ENCODE peak calls at places on chromosomes 1 and 21, in eight cellular contexts. One of them, this sample, is unnamed.

GRCh38 chr1:93811646-93812045 is 67.4 kb downstream of the DNTTIP2 start:
- DNase-seq in nucleus accumbens: no peak
- DNase-seq in stimulated activated CD8-positive, alpha-beta memory T cell treated with anti-CD3 and anti-CD28 coated beads, Interleukin-4, amount 100 ng/mL, for 4 hours: no peak
- DNase-seq in central memory CD4-positive, alpha-beta T cell: no peak
- DNase-seq in NT2/D1: no peak
- DNase-seq in Calu3: no peak
- DNase-seq in fibroblast of pulmonary artery: no peak
- DNase-seq in thoracic aorta: no peak
- DNase-seq in this sample: no peak

GRCh38 chr21:37914211-37914900 is 1.9 kb downstream of the KCNJ6 start:
- DNase-seq in nucleus accumbens: no peak
- DNase-seq in stimulated activated CD8-positive, alpha-beta memory T cell treated with anti-CD3 and anti-CD28 coated beads, Interleukin-4, amount 100 ng/mL, for 4 hours: no peak
- DNase-seq in central memory CD4-positive, alpha-beta T cell: no peak
- DNase-seq in NT2/D1: peak; percentile 58
- DNase-seq in Calu3: no peak
- DNase-seq in fibroblast of pulmonary artery: peak; percentile 15
- DNase-seq in thoracic aorta: no peak
- DNase-seq in this sample: no peak

GRCh38 chr1:39213511-39214002 is 9.1 kb downstream of the MACF1 start:
- DNase-seq in nucleus accumbens: no peak
- DNase-seq in stimulated activated CD8-positive, alpha-beta memory T cell treated with anti-CD3 and anti-CD28 coated beads, Interleukin-4, amount 100 ng/mL, for 4 hours: no peak
- DNase-seq in central memory CD4-positive, alpha-beta T cell: no peak
- DNase-seq in NT2/D1: no peak
- DNase-seq in Calu3: no peak
- DNase-seq in fibroblast of pulmonary artery: peak; percentile 46
- DNase-seq in thoracic aorta: no peak
- DNase-seq in this sample: no peak

GRCh38 chr1:179530352-179530751 is 45.4 kb downstream of the NPHS2 start:
- DNase-seq in nucleus accumbens: no peak
- DNase-seq in stimulated activated CD8-positive, alpha-beta memory T cell treated with anti-CD3 and anti-CD28 coated beads, Interleukin-4, amount 100 ng/mL, for 4 hours: no peak
- DNase-seq in central memory CD4-positive, alpha-beta T cell: no peak
- DNase-seq in NT2/D1: no peak
- DNase-seq in Calu3: no peak
- DNase-seq in fibroblast of pulmonary artery: no peak
- DNase-seq in thoracic aorta: no peak
- DNase-seq in this sample: no peak

GRCh38 chr1:114024049-114024448 is 44.8 kb downstream of the OLFML3 start:
- DNase-seq in nucleus accumbens: no peak
- DNase-seq in stimulated activated CD8-positive, alpha-beta memory T cell treated with anti-CD3 and anti-CD28 coated beads, Interleukin-4, amount 100 ng/mL, for 4 hours: no peak
- DNase-seq in central memory CD4-positive, alpha-beta T cell: no peak
- DNase-seq in NT2/D1: no peak
- DNase-seq in Calu3: no peak
- DNase-seq in fibroblast of pulmonary artery: no peak
- DNase-seq in thoracic aorta: no peak
- DNase-seq in this sample: no peak

GRCh38 chr1:29583727-29584126 is 347.4 kb downstream of the PTPRU start:
- DNase-seq in nucleus accumbens: no peak
- DNase-seq in stimulated activated CD8-positive, alpha-beta memory T cell treated with anti-CD3 and anti-CD28 coated beads, Interleukin-4, amount 100 ng/mL, for 4 hours: no peak
- DNase-seq in central memory CD4-positive, alpha-beta T cell: no peak
- DNase-seq in NT2/D1: no peak
- DNase-seq in Calu3: no peak
- DNase-seq in fibroblast of pulmonary artery: no peak
- DNase-seq in thoracic aorta: no peak
- DNase-seq in this sample: no peak

GRCh38 chr1:160534823-160535605 is 12.0 kb upstream of the SLAMF6 start:
- DNase-seq in nucleus accumbens: no peak
- DNase-seq in stimulated activated CD8-positive, alpha-beta memory T cell treated with anti-CD3 and anti-CD28 coated beads, Interleukin-4, amount 100 ng/mL, for 4 hours: no peak
- DNase-seq in central memory CD4-positive, alpha-beta T cell: no peak
- DNase-seq in NT2/D1: no peak
- DNase-seq in Calu3: no peak
- DNase-seq in fibroblast of pulmonary artery: no peak
- DNase-seq in thoracic aorta: no peak
- DNase-seq in this sample: no peak

GRCh38 chr1:25193151-25193742 is 39.1 kb downstream of the SYF2 start:
- DNase-seq in nucleus accumbens: no peak
- DNase-seq in stimulated activated CD8-positive, alpha-beta memory T cell treated with anti-CD3 and anti-CD28 coated beads, Interleukin-4, amount 100 ng/mL, for 4 hours: no peak
- DNase-seq in central memory CD4-positive, alpha-beta T cell: no peak
- DNase-seq in NT2/D1: no peak
- DNase-seq in Calu3: no peak
- DNase-seq in fibroblast of pulmonary artery: no peak
- DNase-seq in thoracic aorta: no peak
- DNase-seq in this sample: peak; percentile 57

GRCh38 chr1:10074059-10074854 is 41.5 kb downstream of the UBE4B start:
- DNase-seq in nucleus accumbens: no peak
- DNase-seq in stimulated activated CD8-positive, alpha-beta memory T cell treated with anti-CD3 and anti-CD28 coated beads, Interleukin-4, amount 100 ng/mL, for 4 hours: peak; percentile 28
- DNase-seq in central memory CD4-positive, alpha-beta T cell: no peak
- DNase-seq in NT2/D1: no peak
- DNase-seq in Calu3: peak; percentile 3
- DNase-seq in fibroblast of pulmonary artery: peak; percentile 93
- DNase-seq in thoracic aorta: peak; percentile 22
- DNase-seq in this sample: peak; percentile 55

GRCh38 chr1:226690460-226690982 is 48.6 kb downstream of the ITPKB start:
- DNase-seq in nucleus accumbens: no peak
- DNase-seq in stimulated activated CD8-positive, alpha-beta memory T cell treated with anti-CD3 and anti-CD28 coated beads, Interleukin-4, amount 100 ng/mL, for 4 hours: no peak
- DNase-seq in central memory CD4-positive, alpha-beta T cell: peak; percentile 85
- DNase-seq in NT2/D1: no peak
- DNase-seq in Calu3: no peak
- DNase-seq in fibroblast of pulmonary artery: peak; percentile 50
- DNase-seq in thoracic aorta: no peak
- DNase-seq in this sample: no peak

GRCh38 chr1:160261526-160261877 is 847 bp downstream of the DCAF8 start:
- DNase-seq in nucleus accumbens: no peak
- DNase-seq in stimulated activated CD8-positive, alpha-beta memory T cell treated with anti-CD3 and anti-CD28 coated beads, Interleukin-4, amount 100 ng/mL, for 4 hours: peak; percentile 33
- DNase-seq in central memory CD4-positive, alpha-beta T cell: peak; percentile 86
- DNase-seq in NT2/D1: no peak
- DNase-seq in Calu3: peak; percentile 60
- DNase-seq in fibroblast of pulmonary artery: peak; percentile 74
- DNase-seq in thoracic aorta: no peak
- DNase-seq in this sample: peak; percentile 71

GRCh38 chr1:107683198-107683657 is 281.8 kb downstream of the VAV3 start:
- DNase-seq in nucleus accumbens: no peak
- DNase-seq in stimulated activated CD8-positive, alpha-beta memory T cell treated with anti-CD3 and anti-CD28 coated beads, Interleukin-4, amount 100 ng/mL, for 4 hours: no peak
- DNase-seq in central memory CD4-positive, alpha-beta T cell: no peak
- DNase-seq in NT2/D1: no peak
- DNase-seq in Calu3: peak; percentile 58
- DNase-seq in fibroblast of pulmonary artery: no peak
- DNase-seq in thoracic aorta: no peak
- DNase-seq in this sample: peak; percentile 95

GRCh38 chr1:93007941-93008577 is 46.8 kb upstream of the DIPK1A start:
- DNase-seq in nucleus accumbens: no peak
- DNase-seq in stimulated activated CD8-positive, alpha-beta memory T cell treated with anti-CD3 and anti-CD28 coated beads, Interleukin-4, amount 100 ng/mL, for 4 hours: no peak
- DNase-seq in central memory CD4-positive, alpha-beta T cell: no peak
- DNase-seq in NT2/D1: no peak
- DNase-seq in Calu3: no peak
- DNase-seq in fibroblast of pulmonary artery: no peak
- DNase-seq in thoracic aorta: no peak
- DNase-seq in this sample: no peak

GRCh38 chr1:101769520-101769919 is 227.2 kb downstream of the OLFM3 start:
- DNase-seq in nucleus accumbens: no peak
- DNase-seq in stimulated activated CD8-positive, alpha-beta memory T cell treated with anti-CD3 and anti-CD28 coated beads, Interleukin-4, amount 100 ng/mL, for 4 hours: no peak
- DNase-seq in central memory CD4-positive, alpha-beta T cell: no peak
- DNase-seq in NT2/D1: peak; percentile 6
- DNase-seq in Calu3: no peak
- DNase-seq in fibroblast of pulmonary artery: peak; percentile 23
- DNase-seq in thoracic aorta: no peak
- DNase-seq in this sample: peak; percentile 16

GRCh38 chr1:11044086-11044848 is 2.8 kb downstream of the MASP2 start:
- DNase-seq in nucleus accumbens: no peak
- DNase-seq in stimulated activated CD8-positive, alpha-beta memory T cell treated with anti-CD3 and anti-CD28 coated beads, Interleukin-4, amount 100 ng/mL, for 4 hours: no peak
- DNase-seq in central memory CD4-positive, alpha-beta T cell: no peak
- DNase-seq in NT2/D1: no peak
- DNase-seq in Calu3: no peak
- DNase-seq in fibroblast of pulmonary artery: no peak
- DNase-seq in thoracic aorta: no peak
- DNase-seq in this sample: no peak

GRCh38 chr21:23016617-23017016 is 2018.4 kb downstream of the NCAM2 start:
- DNase-seq in nucleus accumbens: no peak
- DNase-seq in stimulated activated CD8-positive, alpha-beta memory T cell treated with anti-CD3 and anti-CD28 coated beads, Interleukin-4, amount 100 ng/mL, for 4 hours: no peak
- DNase-seq in central memory CD4-positive, alpha-beta T cell: no peak
- DNase-seq in NT2/D1: peak; percentile 47
- DNase-seq in Calu3: no peak
- DNase-seq in fibroblast of pulmonary artery: no peak
- DNase-seq in thoracic aorta: no peak
- DNase-seq in this sample: no peak

GRCh38 chr1:93692001-93692400 is 10.4 kb upstream of the BCAR3 start:
- DNase-seq in nucleus accumbens: no peak
- DNase-seq in stimulated activated CD8-positive, alpha-beta memory T cell treated with anti-CD3 and anti-CD28 coated beads, Interleukin-4, amount 100 ng/mL, for 4 hours: no peak
- DNase-seq in central memory CD4-positive, alpha-beta T cell: no peak
- DNase-seq in NT2/D1: no peak
- DNase-seq in Calu3: no peak
- DNase-seq in fibroblast of pulmonary artery: no peak
- DNase-seq in thoracic aorta: no peak
- DNase-seq in this sample: no peak

GRCh38 chr1:210231846-210232523 is 611 bp upstream of the SERTAD4 start:
- DNase-seq in nucleus accumbens: no peak
- DNase-seq in stimulated activated CD8-positive, alpha-beta memory T cell treated with anti-CD3 and anti-CD28 coated beads, Interleukin-4, amount 100 ng/mL, for 4 hours: no peak
- DNase-seq in central memory CD4-positive, alpha-beta T cell: no peak
- DNase-seq in NT2/D1: no peak
- DNase-seq in Calu3: no peak
- DNase-seq in fibroblast of pulmonary artery: peak; percentile 65
- DNase-seq in thoracic aorta: no peak
- DNase-seq in this sample: peak; percentile 23

GRCh38 chr21:25115021-25115420 is 492.3 kb downstream of the MRPL39 start:
- DNase-seq in nucleus accumbens: no peak
- DNase-seq in stimulated activated CD8-positive, alpha-beta memory T cell treated with anti-CD3 and anti-CD28 coated beads, Interleukin-4, amount 100 ng/mL, for 4 hours: no peak
- DNase-seq in central memory CD4-positive, alpha-beta T cell: no peak
- DNase-seq in NT2/D1: no peak
- DNase-seq in Calu3: no peak
- DNase-seq in fibroblast of pulmonary artery: no peak
- DNase-seq in thoracic aorta: no peak
- DNase-seq in this sample: no peak

GRCh38 chr1:31875636-31876236 is 59.9 kb upstream of the SPOCD1 start:
- DNase-seq in nucleus accumbens: no peak
- DNase-seq in stimulated activated CD8-positive, alpha-beta memory T cell treated with anti-CD3 and anti-CD28 coated beads, Interleukin-4, amount 100 ng/mL, for 4 hours: no peak
- DNase-seq in central memory CD4-positive, alpha-beta T cell: no peak
- DNase-seq in NT2/D1: no peak
- DNase-seq in Calu3: no peak
- DNase-seq in fibroblast of pulmonary artery: no peak
- DNase-seq in thoracic aorta: no peak
- DNase-seq in this sample: peak; percentile 80

GRCh38 chr1:11787251-11787803 is 18.4 kb downstream of the MTHFR start:
- DNase-seq in nucleus accumbens: no peak
- DNase-seq in stimulated activated CD8-positive, alpha-beta memory T cell treated with anti-CD3 and anti-CD28 coated beads, Interleukin-4, amount 100 ng/mL, for 4 hours: no peak
- DNase-seq in central memory CD4-positive, alpha-beta T cell: no peak
- DNase-seq in NT2/D1: no peak
- DNase-seq in Calu3: peak; percentile 37
- DNase-seq in fibroblast of pulmonary artery: peak; percentile 60
- DNase-seq in thoracic aorta: no peak
- DNase-seq in this sample: peak; percentile 64

GRCh38 chr1:166843769-166844596 is 4.7 kb downstream of the POGK start:
- DNase-seq in nucleus accumbens: no peak
- DNase-seq in stimulated activated CD8-positive, alpha-beta memory T cell treated with anti-CD3 and anti-CD28 coated beads, Interleukin-4, amount 100 ng/mL, for 4 hours: no peak
- DNase-seq in central memory CD4-positive, alpha-beta T cell: no peak
- DNase-seq in NT2/D1: no peak
- DNase-seq in Calu3: no peak
- DNase-seq in fibroblast of pulmonary artery: peak; percentile 16
- DNase-seq in thoracic aorta: no peak
- DNase-seq in this sample: peak; percentile 14

GRCh38 chr1:147492207-147492606 is 49.1 kb upstream of the BCL9 start:
- DNase-seq in nucleus accumbens: no peak
- DNase-seq in stimulated activated CD8-positive, alpha-beta memory T cell treated with anti-CD3 and anti-CD28 coated beads, Interleukin-4, amount 100 ng/mL, for 4 hours: no peak
- DNase-seq in central memory CD4-positive, alpha-beta T cell: no peak
- DNase-seq in NT2/D1: no peak
- DNase-seq in Calu3: no peak
- DNase-seq in fibroblast of pulmonary artery: no peak
- DNase-seq in thoracic aorta: no peak
- DNase-seq in this sample: no peak